ENCODE peak calls at places on chromosomes 4 and X, in five cellular contexts. One of them, this sample, is unnamed.

GRCh38 chr4:101177146-101177545 is 170.2 kb downstream of the PPP3CA start:
- DNase-seq in HFF-Myc: no peak
- DNase-seq in neural crest cell: no peak
- DNase-seq in activated T-cell treated with anti-CD3 and anti-CD28 coated beads for 24 hours: no peak
- DNase-seq in hippocampal formation: no peak
- DNase-seq in this sample: no peak

GRCh38 chrX:13956998-13957397 is 72.7 kb downstream of the GEMIN8 start:
- DNase-seq in HFF-Myc: no peak
- DNase-seq in neural crest cell: no peak
- DNase-seq in activated T-cell treated with anti-CD3 and anti-CD28 coated beads for 24 hours: no peak
- DNase-seq in hippocampal formation: no peak
- DNase-seq in this sample: no peak

GRCh38 chr4:158722291-158722916 is 792 bp downstream of the PPID start:
- DNase-seq in HFF-Myc: peak
- DNase-seq in neural crest cell: no peak
- DNase-seq in activated T-cell treated with anti-CD3 and anti-CD28 coated beads for 24 hours: no peak
- DNase-seq in hippocampal formation: peak
- DNase-seq in this sample: peak

GRCh38 chrX:63784902-63785692 is at the start of gene ARHGEF9:
- DNase-seq in HFF-Myc: no peak
- DNase-seq in neural crest cell: peak
- DNase-seq in activated T-cell treated with anti-CD3 and anti-CD28 coated beads for 24 hours: no peak
- DNase-seq in hippocampal formation: no peak
- DNase-seq in this sample: peak

GRCh38 chrX:154729439-154729838 is 21.4 kb downstream of the GAB3 start:
- DNase-seq in HFF-Myc: no peak
- DNase-seq in neural crest cell: no peak
- DNase-seq in activated T-cell treated with anti-CD3 and anti-CD28 coated beads for 24 hours: no peak
- DNase-seq in hippocampal formation: no peak
- DNase-seq in this sample: no peak

GRCh38 chr4:8640816-8641215 is 48.3 kb downstream of the CPZ start:
- DNase-seq in HFF-Myc: no peak
- DNase-seq in neural crest cell: no peak
- DNase-seq in activated T-cell treated with anti-CD3 and anti-CD28 coated beads for 24 hours: no peak
- DNase-seq in hippocampal formation: no peak
- DNase-seq in this sample: no peak

GRCh38 chr4:39037491-39037825 is 5.2 kb upstream of the TMEM156 start:
- DNase-seq in HFF-Myc: no peak
- DNase-seq in neural crest cell: no peak
- DNase-seq in activated T-cell treated with anti-CD3 and anti-CD28 coated beads for 24 hours: no peak
- DNase-seq in hippocampal formation: no peak
- DNase-seq in this sample: peak

GRCh38 chr4:72340803-72341431 is 228.1 kb downstream of the ADAMTS3 start:
- DNase-seq in HFF-Myc: no peak
- DNase-seq in neural crest cell: no peak
- DNase-seq in activated T-cell treated with anti-CD3 and anti-CD28 coated beads for 24 hours: no peak
- DNase-seq in hippocampal formation: no peak
- DNase-seq in this sample: no peak

GRCh38 chrX:144768540-144768939 is 478.8 kb upstream of the SPANXN1 start:
- DNase-seq in HFF-Myc: no peak
- DNase-seq in neural crest cell: no peak
- DNase-seq in activated T-cell treated with anti-CD3 and anti-CD28 coated beads for 24 hours: no peak
- DNase-seq in hippocampal formation: no peak
- DNase-seq in this sample: no peak

GRCh38 chr4:145735777-145736176 is 55.8 kb downstream of the C4orf51 start:
- DNase-seq in HFF-Myc: no peak
- DNase-seq in neural crest cell: no peak
- DNase-seq in activated T-cell treated with anti-CD3 and anti-CD28 coated beads for 24 hours: no peak
- DNase-seq in hippocampal formation: no peak
- DNase-seq in this sample: peak

This sample was measured in astrocyte of the hippocampus.